ENCODE peak calls at places on chromosomes 6 and 20, in six cellular contexts. W is T follicular helper cell, G is NCI-H1417, E is occipital lobe, U is endothelial cell, Q is GM20000. O is an unnamed sample.

GRCh38 chr6:159461266-159461665 is 231.8 kb downstream of the SOD2 start:
- DNase-seq in Q (no peak), U (no peak), W (no peak), E (no peak), G (no peak), O (no peak)

GRCh38 chr6:7554533-7555275 is 13.2 kb downstream of the DSP start:
- DNase-seq in E (no peak), U (no peak), G (no peak), Q (no peak), W (no peak), O (no peak)

GRCh38 chr20:59120491-59120890 is 43.1 kb upstream of the ZNF831 start:
- DNase-seq in E (no peak), Q (peak; percentile 25), W (no peak), U (no peak), G (no peak), O (no peak)

GRCh38 chr20:37977786-37978185 is 55.5 kb downstream of the TTI1 start:
- DNase-seq in Q (no peak), G (no peak), W (no peak), U (no peak), E (no peak), O (no peak)

GRCh38 chr20:62365814-62366369 is 1.2 kb downstream of the LAMA5 start:
- DNase-seq in Q (no peak), W (no peak), E (no peak), G (no peak), U (no peak), O (no peak)

GRCh38 chr6:134223761-134224445 is 94.0 kb downstream of the SGK1 start:
- DNase-seq in Q (no peak), W (no peak), E (no peak), U (no peak), G (no peak), O (no peak)

GRCh38 chr6:10962673-10963072 is 75.8 kb downstream of the SYCP2L start:
- DNase-seq in G (no peak), W (no peak), Q (no peak), E (no peak), U (no peak), O (no peak)

GRCh38 chr6:147603392-147604081 is 95.0 kb downstream of the SAMD5 start:
- DNase-seq in G (no peak), E (no peak), W (no peak), Q (no peak), U (no peak), O (no peak)

GRCh38 chr6:108667984-108668383 is 107.3 kb downstream of the FOXO3 start:
- DNase-seq in Q (no peak), W (no peak), U (no peak), E (peak; percentile 13), G (no peak), O (no peak)

GRCh38 chr6:11711644-11711993 is 67.0 kb downstream of the ADTRP start:
- DNase-seq in Q (peak; percentile 57), G (no peak), U (no peak), E (no peak), W (no peak), O (peak; percentile 61)

GRCh38 chr20:19750907-19751636 is 7.0 kb upstream of the RIN2 start:
- DNase-seq in G (no peak), W (no peak), Q (peak; percentile 36), U (no peak), E (no peak), O (no peak)

GRCh38 chr6:132741281-132741680 is 16.4 kb downstream of the VNN2 start:
- DNase-seq in E (no peak), G (no peak), Q (no peak), W (no peak), U (no peak), O (no peak)

GRCh38 chr20:35257175-35257909 is 20.6 kb downstream of the MMP24OS start:
- DNase-seq in G (no peak), W (no peak), U (no peak), E (no peak), Q (no peak), O (no peak)

GRCh38 chr6:157248264-157248663 is 75.1 kb downstream of the TMEM242 start:
- DNase-seq in W (no peak), Q (no peak), E (no peak), U (no peak), G (no peak), O (no peak)

GRCh38 chr6:115613488-115613887 is 447.2 kb downstream of the FRK start:
- DNase-seq in U (no peak), W (no peak), E (no peak), G (no peak), Q (no peak), O (no peak)

GRCh38 chr6:89984926-89985743 is 90.9 kb downstream of the GJA10 start:
- DNase-seq in G (no peak), E (peak; percentile 61), W (no peak), U (no peak), Q (no peak), O (no peak)

GRCh38 chr20:3383878-3384495 is 23.5 kb downstream of the DNAAF9 start:
- DNase-seq in E (no peak), Q (no peak), U (no peak), G (no peak), W (no peak), O (no peak)

GRCh38 chr6:108791700-108792099 is 56.5 kb upstream of the ARMC2 start:
- DNase-seq in W (no peak), E (no peak), U (no peak), Q (no peak), G (no peak), O (no peak)

GRCh38 chr6:158869010-158869603 is 49.9 kb upstream of the EZR start:
- DNase-seq in U (no peak), W (no peak), G (peak; percentile 95), E (no peak), Q (no peak), O (no peak)

GRCh38 chr20:18372296-18372695 is 84.0 kb downstream of the ZNF133 start:
- DNase-seq in Q (no peak), E (no peak), U (no peak), G (no peak), W (no peak), O (no peak)

GRCh38 chr6:21949211-21949801 is 347.5 kb downstream of the PRL start:
- DNase-seq in U (no peak), W (no peak), Q (no peak), G (no peak), E (no peak), O (no peak)

GRCh38 chr6:28401172-28401571 is 1.6 kb upstream of the ZSCAN12 start:
- DNase-seq in Q (no peak), U (no peak), W (no peak), G (no peak), E (no peak), O (no peak)

GRCh38 chr6:113128020-113128419 is 729.1 kb upstream of the MARCKS start:
- DNase-seq in U (no peak), G (no peak), Q (no peak), W (no peak), E (no peak), O (no peak)

GRCh38 chr20:57657537-57658446 is 37.6 kb upstream of the ZBP1 start:
- DNase-seq in G (peak; percentile 47), W (peak; percentile 30), E (no peak), Q (no peak), U (peak; percentile 2), O (peak; percentile 19)

GRCh38 chr6:151257984-151258445 is 18.2 kb downstream of the AKAP12 start:
- DNase-seq in W (no peak), G (no peak), E (no peak), Q (no peak), U (no peak), O (no peak)

GRCh38 chr20:61600061-61600460 is 348.0 kb downstream of the CDH4 start:
- DNase-seq in E (no peak), Q (no peak), U (no peak), W (no peak), G (no peak), O (no peak)

GRCh38 chr6:169559001-169559441 is 142.8 kb downstream of the WDR27 start:
- DNase-seq in W (no peak), U (no peak), Q (no peak), E (no peak), G (no peak), O (no peak)

GRCh38 chr6:118875672-118876071 is 18.3 kb upstream of the ASF1A start:
- DNase-seq in G (no peak), E (no peak), U (no peak), W (no peak), Q (no peak), O (no peak)

GRCh38 chr20:63741676-63742380 is 2.3 kb downstream of the SLC2A4RG start:
- DNase-seq in W (no peak), U (no peak), Q (peak; percentile 38), G (no peak), E (no peak), O (no peak)

GRCh38 chr6:159125977-159126376 is 43.2 kb upstream of the FNDC1 start:
- DNase-seq in Q (no peak), G (no peak), U (no peak), W (no peak), E (peak; percentile 87), O (no peak)

GRCh38 chr6:72132425-72132824 is 246.1 kb downstream of the RIMS1 start:
- DNase-seq in W (no peak), E (no peak), Q (no peak), G (no peak), U (no peak), O (no peak)

GRCh38 chr6:92559611-92560010 is 859.7 kb downstream of the EPHA7 start:
- DNase-seq in Q (no peak), W (no peak), U (no peak), E (no peak), G (no peak), O (no peak)

GRCh38 chr6:9540534-9541126 is 874.2 kb downstream of the TFAP2A start:
- DNase-seq in E (no peak), U (peak; percentile 9), W (no peak), Q (peak; percentile 41), G (peak; percentile 35), O (no peak)

GRCh38 chr6:37376078-37376743 is 22.4 kb downstream of the RNF8 start:
- DNase-seq in W (no peak), E (no peak), U (no peak), Q (no peak), G (no peak), O (no peak)

GRCh38 chr20:45972500-45973183 is 639 bp upstream of the ZNF335 start:
- DNase-seq in U (no peak), Q (peak; percentile 98), W (no peak), E (no peak), G (no peak), O (no peak)

GRCh38 chr6:135163440-135163738 is 17.7 kb upstream of the MYB start:
- DNase-seq in W (no peak), E (no peak), U (no peak), G (no peak), Q (peak; percentile 66), O (no peak)

GRCh38 chr6:48757661-48758060 is 646.7 kb upstream of the PTCHD4 start:
- DNase-seq in W (no peak), Q (no peak), E (no peak), U (no peak), G (no peak), O (no peak)

GRCh38 chr6:149084761-149085574 is 232.5 kb upstream of the TAB2 start:
- DNase-seq in Q (no peak), G (no peak), W (no peak), U (no peak), E (no peak), O (no peak)